ENCODE peak calls at places on chromosomes 13 and 19, in six cellular contexts. T is HFF-Myc, F is endothelial cell, J is amygdala, I is esophagus squamous epithelium, D is NAMALWA. E is an unnamed sample.

GRCh38 chr13:111664696-111665095 is 344.3 kb downstream of the TEX29 start:
- DNase-seq in T (no peak), F (no peak), J (no peak), I (no peak), D (no peak), E (no peak)

GRCh38 chr19:19110410-19111137 is 27.7 kb downstream of the TMEM161A start:
- DNase-seq in T (no peak), F (peak), J (no peak), I (no peak), D (no peak), E (no peak)

GRCh38 chr19:18385675-18386542 is at the start of gene GDF15:
- DNase-seq in T (no peak), F (peak), J (no peak), I (no peak), D (peak), E (no peak)

GRCh38 chr13:106210327-106210726 is 325.1 kb downstream of the EFNB2 start:
- DNase-seq in T (no peak), F (no peak), J (no peak), I (no peak), D (no peak), E (no peak)

GRCh38 chr13:111423168-111423785 is 102.8 kb downstream of the TEX29 start:
- DNase-seq in T (no peak), F (no peak), J (no peak), I (no peak), D (no peak), E (no peak)

GRCh38 chr13:50676602-50677001 is 166.9 kb downstream of the DLEU7 start:
- DNase-seq in T (no peak), F (no peak), J (no peak), I (no peak), D (peak), E (no peak)

GRCh38 chr19:42281175-42282035 is 12.4 kb downstream of the CIC start:
- DNase-seq in T (no peak), F (no peak), J (peak), I (no peak), D (peak), E (no peak)

GRCh38 chr13:90302113-90302512 is 1045.4 kb upstream of the MIR17HG start:
- DNase-seq in T (no peak), F (no peak), J (no peak), I (no peak), D (no peak), E (no peak)

GRCh38 chr13:47903836-47904235 is 97.2 kb downstream of the SUCLA2 start:
- DNase-seq in T (no peak), F (no peak), J (no peak), I (no peak), D (no peak), E (no peak)

GRCh38 chr13:110644892-110645521 is 29.7 kb downstream of the NAXD start:
- DNase-seq in T (peak), F (peak), J (peak), I (no peak), D (peak), E (peak)